ENCODE peak calls at places on chromosome 5, in eight cellular contexts. B, A, M, K, N, G, O and J are unnamed samples.

GRCh38 chr5:33969572-33970452 is 14.7 kb downstream of the SLC45A2 start:
- DNase-seq in A (peak), N (peak), G (no peak), M (no peak), B (peak), O (peak), K (no peak), J (no peak)

GRCh38 chr5:99621772-99622681 is 693.2 kb upstream of the CHD1 start:
- DNase-seq in O (no peak), A (no peak), N (no peak), K (no peak), G (no peak), M (no peak), B (no peak), J (no peak)

GRCh38 chr5:141641634-141642278 is 5.0 kb downstream of the RELL2 start:
- DNase-seq in G (no peak), O (no peak), B (peak), M (peak), N (peak), A (no peak), K (no peak), J (no peak)

GRCh38 chr5:98248949-98249348 is 524.5 kb upstream of the RGMB start:
- DNase-seq in O (no peak), M (no peak), A (no peak), N (peak), K (no peak), B (peak), G (no peak), J (no peak)

GRCh38 chr5:74316064-74316586 is 324.4 kb downstream of the ENC1 start:
- DNase-seq in M (no peak), O (peak), B (peak), K (peak), A (no peak), N (peak), G (no peak), J (no peak)

GRCh38 chr5:175749591-175749990 is 91.7 kb downstream of the HRH2 start:
- DNase-seq in B (peak), A (no peak), N (no peak), K (no peak), G (no peak), O (no peak), M (peak), J (no peak)

GRCh38 chr5:20606006-20606405 is 618.0 kb upstream of the CDH18 start:
- DNase-seq in G (no peak), M (no peak), N (peak), B (no peak), A (no peak), O (no peak), K (no peak), J (no peak)

GRCh38 chr5:6899215-6899614 is 186.0 kb downstream of the TENT4A start:
- DNase-seq in O (no peak), G (no peak), A (no peak), N (no peak), M (no peak), K (no peak), B (no peak), J (no peak)

GRCh38 chr5:78008356-78008967 is 232.3 kb upstream of the TBCA start:
- DNase-seq in K (no peak), M (no peak), N (peak), A (no peak), O (peak), G (no peak), B (peak), J (no peak)

GRCh38 chr5:147216552-147217154 is 18.2 kb upstream of the STK32A start:
- DNase-seq in M (no peak), G (no peak), A (no peak), N (no peak), B (peak), K (no peak), O (no peak), J (no peak)

GRCh38 chr5:153490124-153491085 is at the start of gene GRIA1:
- DNase-seq in A (no peak), M (no peak), N (peak), B (no peak), K (no peak), O (no peak), G (no peak), J (no peak)

GRCh38 chr5:6551287-6551954 is 81.4 kb downstream of the NSUN2 start:
- DNase-seq in K (no peak), B (no peak), N (no peak), M (no peak), G (no peak), O (no peak), A (no peak), J (no peak)

GRCh38 chr5:129063483-129064136 is 30.9 kb upstream of the ISOC1 start:
- DNase-seq in K (no peak), O (no peak), N (peak), A (no peak), B (no peak), G (no peak), M (no peak), J (no peak)

GRCh38 chr5:103454774-103455173 is 107.8 kb downstream of the NUDT12 start:
- DNase-seq in B (no peak), G (no peak), A (no peak), N (no peak), M (no peak), O (no peak), K (no peak), J (no peak)

GRCh38 chr5:177086918-177087706 is 397 bp downstream of the FGFR4 start:
- DNase-seq in O (no peak), K (peak), G (peak), N (peak), B (peak), A (no peak), M (no peak), J (peak)

GRCh38 chr5:7904170-7904569 is 35.2 kb downstream of the MTRR start:
- DNase-seq in A (no peak), N (peak), M (no peak), K (no peak), G (no peak), O (no peak), B (peak), J (no peak)

GRCh38 chr5:73119492-73120157 is 750 bp upstream of the TMEM171 start:
- DNase-seq in O (no peak), M (no peak), G (peak), K (peak), N (no peak), B (peak), A (no peak), J (no peak)

GRCh38 chr5:121731377-121731776 is 120.3 kb upstream of the FTMT start:
- DNase-seq in K (no peak), N (peak), G (no peak), M (no peak), A (peak), O (no peak), B (no peak), J (no peak)

GRCh38 chr5:5658226-5658625 is 235.7 kb downstream of the ICE1 start:
- DNase-seq in N (peak), B (peak), M (peak), G (no peak), O (no peak), K (peak), A (peak), J (no peak)

GRCh38 chr5:157388148-157388547 is 71.9 kb upstream of the NIPAL4 start:
- DNase-seq in N (peak), O (no peak), A (no peak), G (no peak), M (no peak), K (no peak), B (peak), J (no peak)

GRCh38 chr5:150638053-150638444 is 2.4 kb upstream of the SYNPO start:
- DNase-seq in G (no peak), B (no peak), O (no peak), A (no peak), N (no peak), M (no peak), K (no peak), J (no peak)
- H3K4me3 ChIP-seq in G (no peak), B (no peak), O (no peak), A (no peak), N (no peak), M (peak), K (no peak), J (no peak)

GRCh38 chr5:150497274-150497988 is 10.5 kb upstream of the NDST1 start:
- DNase-seq in K (peak), A (no peak), B (peak), G (no peak), M (peak), O (peak), N (peak), J (no peak)

GRCh38 chr5:150499437-150499956 is 8.4 kb upstream of the NDST1 start:
- DNase-seq in B (no peak), K (no peak), O (no peak), A (no peak), M (no peak), G (no peak), N (no peak), J (no peak)

GRCh38 chr5:150498971-150499370 is 9.0 kb upstream of the NDST1 start:
- DNase-seq in A (no peak), N (no peak), B (no peak), G (no peak), K (no peak), O (no peak), M (no peak), J (no peak)

GRCh38 chr5:150497989-150498317 is 10.0 kb upstream of the NDST1 start:
- DNase-seq in M (no peak), G (no peak), B (no peak), N (no peak), A (no peak), K (no peak), O (no peak), J (no peak)

GRCh38 chr5:150498501-150498900 is 9.4 kb upstream of the NDST1 start:
- DNase-seq in N (no peak), K (no peak), B (no peak), M (no peak), O (no peak), A (no peak), G (no peak), J (no peak)
- H3K4me3 ChIP-seq in N (peak), K (no peak), B (peak), M (peak), O (peak), A (no peak), G (no peak), J (no peak)

DNA sequence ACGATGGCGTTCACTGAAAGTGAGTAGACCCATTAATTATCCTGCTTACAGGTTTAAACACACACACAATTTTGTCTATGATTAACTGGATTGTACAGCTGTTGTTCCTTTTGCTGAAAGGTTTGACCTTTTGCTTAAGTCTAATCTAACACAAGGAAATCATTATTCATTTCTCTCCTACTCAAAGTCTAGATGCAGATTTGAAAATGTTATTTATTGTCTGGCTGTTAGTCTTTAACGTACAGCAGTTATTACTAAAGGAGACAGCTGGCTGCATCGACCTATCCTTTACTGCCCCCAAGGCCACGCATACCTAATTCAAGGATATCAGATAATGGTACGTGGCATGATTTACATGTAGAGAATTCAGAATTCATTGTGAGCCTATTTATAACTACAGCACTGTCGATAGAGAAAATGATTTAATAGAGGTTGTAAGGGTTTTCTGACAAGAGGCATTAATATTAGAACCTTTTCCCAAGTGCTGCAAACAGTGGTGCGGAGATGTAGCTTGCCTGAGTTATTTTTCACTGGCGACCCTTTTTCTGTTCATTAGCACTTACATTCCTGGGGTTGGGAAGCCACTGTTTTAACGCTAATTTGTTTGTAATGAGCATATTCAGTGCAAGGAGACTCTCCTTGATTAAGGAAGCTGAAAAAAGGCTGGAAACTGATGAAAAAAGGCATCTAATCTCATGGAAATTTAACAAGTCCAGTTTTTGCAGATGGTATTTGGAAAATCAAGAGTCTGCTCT is 368.4 kb upstream of the GRAMD2B start:
- DNase-seq in M (no peak), K (no peak), O (no peak), G (no peak), A (no peak), N (no peak), B (no peak), J (no peak)
- H3K4me3 ChIP-seq in M (no peak), K (no peak), O (no peak), G (no peak), A (no peak), N (no peak), B (no peak), J (no peak)

GRCh38 chr5:10301266-10301665 is 6.4 kb downstream of the CMBL start:
- DNase-seq in M (no peak), K (no peak), B (peak), O (no peak), A (no peak), G (no peak), N (no peak), J (no peak)
- H3K4me3 ChIP-seq in M (no peak), K (peak), B (no peak), O (no peak), A (no peak), G (no peak), N (no peak), J (no peak)

DNA sequence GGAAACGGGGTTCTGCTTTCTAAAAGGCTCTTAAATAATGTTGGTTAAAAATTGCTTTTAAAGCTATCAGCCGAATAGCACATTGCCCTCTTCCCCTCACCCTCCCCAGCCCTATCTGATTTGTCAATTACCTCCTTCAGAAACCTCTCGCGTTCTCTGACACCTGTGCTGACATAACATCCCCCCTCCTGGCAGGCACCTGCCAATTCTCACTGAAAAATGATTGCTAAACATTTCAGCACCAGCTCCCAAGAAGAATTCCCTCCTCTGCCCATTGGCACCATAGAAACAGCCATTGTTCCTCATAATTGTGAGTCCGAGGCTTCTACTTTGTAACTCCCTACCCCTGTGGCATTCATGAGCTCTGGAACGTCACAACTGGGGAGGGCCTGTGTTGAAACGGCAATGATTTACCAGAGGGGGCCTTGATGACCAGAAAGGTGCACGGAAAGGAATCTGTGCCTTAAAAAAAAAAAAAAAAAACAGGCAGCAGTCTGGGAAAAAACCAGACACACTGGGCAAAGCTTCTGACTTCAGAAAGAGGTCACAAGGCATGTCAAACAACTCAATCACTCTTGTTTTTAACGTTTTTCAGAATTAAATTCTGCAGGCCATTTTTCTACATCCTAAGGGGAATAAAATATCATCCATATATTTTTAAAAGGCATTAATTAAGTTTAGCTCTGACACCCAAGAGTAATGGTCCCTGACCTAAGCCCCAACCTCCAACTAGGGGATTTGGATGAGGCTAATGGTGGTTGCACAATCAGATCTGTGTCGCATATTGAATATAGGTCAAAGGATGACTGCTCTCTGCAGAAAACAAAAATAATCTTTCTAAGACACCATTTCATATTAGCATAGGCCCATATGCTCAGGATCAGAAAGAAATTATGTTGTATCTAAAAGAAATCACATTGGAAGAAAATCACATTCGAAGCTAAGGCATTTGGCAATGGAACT is 20.5 kb downstream of the CDH6 start:
- DNase-seq in N (no peak), A (no peak), K (no peak), G (no peak), M (no peak), B (no peak), O (no peak), J (no peak)
- H3K4me3 ChIP-seq in N (no peak), A (no peak), K (no peak), G (no peak), M (peak), B (no peak), O (no peak), J (no peak)

GRCh38 chr5:43036856-43037711 is 3.0 kb downstream of the ANXA2R start:
- DNase-seq in O (no peak), N (peak), K (no peak), A (no peak), G (no peak), B (no peak), M (no peak), J (no peak)
- H3K4me3 ChIP-seq in O (peak), N (peak), K (peak), A (peak), G (peak), B (no peak), M (peak), J (peak)

GRCh38 chr5:131281868-131282234 is 18.0 kb downstream of the CDC42SE2 start:
- DNase-seq in K (no peak), A (no peak), B (no peak), G (no peak), O (no peak), N (no peak), M (no peak), J (no peak)
- H3K4me3 ChIP-seq in K (peak), A (no peak), B (peak), G (peak), O (no peak), N (no peak), M (no peak), J (peak)

GRCh38 chr5:36070687-36071571 is 4.2 kb upstream of the UGT3A2 start:
- DNase-seq in B (no peak), G (no peak), M (no peak), A (no peak), O (no peak), N (no peak), K (no peak), J (no peak)
- H3K4me3 ChIP-seq in B (no peak), G (peak), M (peak), A (no peak), O (no peak), N (peak), K (peak), J (peak)

GRCh38 chr5:178940569-178941360 is at the start of gene ZNF454:
- DNase-seq in A (peak), O (peak), M (peak), N (peak), G (no peak), B (peak), K (peak), J (no peak)

DNA sequence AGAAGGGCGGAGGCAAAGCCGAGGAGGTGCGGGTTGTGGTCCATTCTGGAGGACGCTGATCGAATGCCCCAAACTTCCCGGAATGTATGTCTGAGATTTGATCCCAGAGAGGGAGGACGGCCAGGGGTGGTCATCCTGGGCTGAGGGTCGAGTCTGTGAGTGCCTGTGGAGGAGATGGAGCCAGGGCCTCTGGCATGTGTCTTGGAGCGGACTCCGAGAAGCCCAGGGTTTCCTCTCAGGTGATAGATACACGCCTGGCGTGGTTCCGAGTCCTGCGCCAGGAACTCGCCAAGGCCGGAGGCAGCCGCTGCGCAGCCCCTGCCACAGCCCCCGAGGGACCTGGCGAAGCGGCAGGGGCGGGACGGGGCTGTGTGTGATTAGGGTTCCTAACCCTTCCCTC is 363 bp downstream of the ZNF454 start:
- DNase-seq in K (peak), G (no peak), M (no peak), A (peak), B (no peak), N (peak), O (no peak), J (no peak)
- H3K4me3 ChIP-seq in K (peak), G (no peak), M (peak), A (peak), B (peak), N (peak), O (peak), J (no peak)